ENCODE peak calls at places on chromosome 4, in five cellular contexts. Y is lower lobe of right lung, Q is upper lobe of right lung, R is body of pancreas, P is aorta. V is an unnamed sample. For H3K4me1, the result is how much of the 10 kb centered on the place peaks cover.

GRCh38 chr4:139392797-139393196 is 61.1 kb upstream of the RAB33B start:
- DNase-seq in Y (no peak), R (no peak), Q (no peak), P (no peak), V (no peak)

GRCh38 chr4:88592600-88593448 is 544 bp downstream of the HERC3 start:
- DNase-seq in R (peak), Q (peak), Y (peak), P (peak), V (peak)

GRCh38 chr4:128709268-128709667 is 100.2 kb upstream of the JADE1 start:
- DNase-seq in Y (no peak), R (no peak), Q (no peak), P (no peak), V (no peak)

GRCh38 chr4:163920426-163920825 is 425.9 kb downstream of the TMA16 start:
- DNase-seq in P (no peak), R (no peak), Y (no peak), Q (no peak), V (no peak)

GRCh38 chr4:128663325-128663724 is 146.2 kb upstream of the JADE1 start:
- DNase-seq in R (no peak), Y (no peak), P (no peak), Q (no peak), V (no peak)

GRCh38 chr4:138308421-138308820 is 66.3 kb upstream of the SLC7A11 start:
- DNase-seq in Q (no peak), R (no peak), P (no peak), Y (no peak), V (no peak)

GRCh38 chr4:54495091-54495490 is 162.7 kb upstream of the KIT start:
- DNase-seq in Y (no peak), Q (no peak), P (no peak), R (no peak), V (no peak)

GRCh38 chr4:52069566-52069965 is 18.5 kb downstream of the SPATA18 start:
- DNase-seq in Q (no peak), P (no peak), Y (no peak), R (no peak), V (no peak)

GRCh38 chr4:69759189-69759604 is 1.2 kb downstream of the SULT1B1 start:
- DNase-seq in Q (no peak), Y (no peak), R (no peak), P (no peak), V (no peak)

GRCh38 chr4:69057620-69058409 is 38.5 kb upstream of the UGT2B7 start:
- DNase-seq in R (peak), P (no peak), Y (no peak), Q (no peak), V (no peak)

GRCh38 chr4:57119054-57119651 is 9.0 kb upstream of the IGFBP7 start:
- DNase-seq in Q (peak), R (no peak), P (peak), Y (no peak), V (no peak)

GRCh38 chr4:780730-781492 is 45.0 kb downstream of the CPLX1 start:
- DNase-seq in Y (no peak), R (peak), P (peak), Q (no peak), V (no peak)

GRCh38 chr4:110611968-110612447 is 10.9 kb downstream of the PITX2 start:
- DNase-seq in R (no peak), Y (no peak), Q (no peak), P (no peak), V (no peak)

GRCh38 chr4:140937866-140938265 is 181.7 kb upstream of the TBC1D9 start:
- DNase-seq in P (no peak), Q (no peak), R (no peak), Y (no peak), V (no peak)

GRCh38 chr4:143336828-143337599 is at the start of gene GAB1:
- DNase-seq in R (peak), Y (peak), Q (peak), P (peak), V (peak)

GRCh38 chr4:30605616-30606015 is 114.6 kb upstream of the PCDH7 start:
- DNase-seq in Q (no peak), Y (no peak), P (no peak), R (no peak), V (no peak)

GRCh38 chr4:110799171-110799570 is 176.3 kb upstream of the PITX2 start:
- DNase-seq in Q (no peak), Y (no peak), P (no peak), R (no peak), V (no peak)

GRCh38 chr4:118957683-118958082 is 69.0 kb downstream of the SYNPO2 start:
- DNase-seq in Q (no peak), R (no peak), Y (no peak), P (no peak), V (no peak)

GRCh38 chr4:1746265-1746691 is 25.0 kb downstream of the TACC3 start:
- DNase-seq in Q (peak), R (peak), P (peak), Y (peak), V (peak)

DNA sequence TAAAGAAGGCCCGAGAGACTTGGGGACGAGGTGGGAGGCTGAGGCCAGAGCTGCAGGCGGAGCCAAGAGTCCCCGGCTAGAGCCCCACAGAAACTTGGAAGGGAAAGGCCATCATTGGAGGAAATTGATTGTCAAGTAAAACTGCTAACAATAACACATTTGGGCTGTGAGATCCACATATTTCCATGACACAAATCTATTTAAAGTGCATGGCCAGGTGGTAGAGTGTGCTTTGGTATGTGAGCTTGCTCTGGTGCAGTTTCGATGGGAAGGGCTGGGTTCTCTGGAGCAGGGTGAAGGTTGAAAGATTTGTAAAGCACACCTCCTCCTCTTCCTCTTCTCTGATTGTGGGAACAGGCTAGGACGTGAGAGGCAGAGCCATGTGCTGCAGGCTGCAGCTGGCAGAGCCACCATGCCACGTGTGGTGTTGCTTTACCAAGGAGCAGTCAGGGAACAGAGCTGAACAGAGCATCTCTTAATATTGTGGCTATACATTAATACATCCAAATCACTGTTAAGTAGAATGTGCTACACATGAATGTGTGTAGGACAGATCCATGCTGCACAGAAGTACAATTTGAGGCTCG is 37.6 kb downstream of the FHDC1 start:
- DNase-seq in R (no peak), Y (no peak), Q (no peak), P (no peak), V (no peak)
- H3K4me1 ChIP-seq in R (under half), Y (under half), Q (under half), P (under half), V (under half)

DNA sequence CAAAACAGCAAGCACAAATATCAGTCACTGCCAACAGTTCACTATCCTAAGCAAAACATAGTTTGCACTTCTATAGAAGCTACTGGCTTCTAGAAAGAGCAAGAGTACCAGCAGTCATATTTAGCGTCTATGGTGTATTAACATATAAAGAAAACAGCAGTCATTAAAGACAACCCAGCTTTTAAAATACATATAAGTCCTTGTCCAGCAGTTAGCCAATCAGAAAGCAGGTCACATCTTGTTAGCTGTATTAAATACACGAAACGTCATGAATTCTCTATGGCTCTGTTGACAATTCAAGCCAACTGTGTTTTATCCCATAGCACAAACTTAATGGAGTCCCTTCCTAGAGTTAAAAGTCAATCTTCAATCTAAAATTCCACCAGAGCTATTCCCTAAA is 1.6 kb downstream of the LDB2 start:
- DNase-seq in R (no peak), Y (no peak), Q (no peak), P (no peak), V (no peak)
- H3K4me3 ChIP-seq in R (no peak), Y (peak), Q (peak), P (no peak), V (peak)

GRCh38 chr4:4491396-4491893 is 50.4 kb downstream of the STX18 start:
- DNase-seq in P (no peak), Q (no peak), Y (no peak), R (no peak), V (no peak)

GRCh38 chr4:4492161-4492847 is 49.5 kb downstream of the STX18 start:
- DNase-seq in Y (no peak), P (no peak), Q (no peak), R (no peak), V (no peak)

GRCh38 chr4:4490816-4491215 is 51.0 kb downstream of the STX18 start:
- DNase-seq in Y (no peak), R (no peak), Q (no peak), P (no peak), V (no peak)

GRCh38 chr4:4488405-4489404 is 53.1 kb downstream of the STX18 start:
- DNase-seq in Y (no peak), R (peak), Q (no peak), P (no peak), V (no peak)

DNA sequence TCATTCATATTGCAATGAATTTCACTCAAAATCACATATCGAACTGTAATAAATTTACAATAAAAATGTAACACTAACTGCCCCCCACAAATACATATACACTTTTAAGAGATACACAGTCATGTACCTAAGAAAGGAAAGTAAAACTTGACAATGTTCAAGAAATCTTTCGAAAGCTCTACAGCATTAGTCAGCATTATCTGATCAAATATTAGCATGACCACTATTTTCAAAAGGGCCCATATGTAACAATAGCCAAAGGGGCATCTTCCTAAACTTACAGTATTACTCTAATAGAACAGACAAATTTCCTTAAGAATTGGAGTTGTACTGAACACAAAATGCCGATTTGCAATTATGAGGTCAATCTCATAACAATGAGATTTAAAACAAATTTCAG is 51.8 kb downstream of the STX18 start:
- DNase-seq in Q (no peak), R (no peak), Y (no peak), P (no peak), V (no peak)
- H3K4me1 ChIP-seq in Q (under half), R (under half), Y (under half), P (under half), V (under half)

DNA sequence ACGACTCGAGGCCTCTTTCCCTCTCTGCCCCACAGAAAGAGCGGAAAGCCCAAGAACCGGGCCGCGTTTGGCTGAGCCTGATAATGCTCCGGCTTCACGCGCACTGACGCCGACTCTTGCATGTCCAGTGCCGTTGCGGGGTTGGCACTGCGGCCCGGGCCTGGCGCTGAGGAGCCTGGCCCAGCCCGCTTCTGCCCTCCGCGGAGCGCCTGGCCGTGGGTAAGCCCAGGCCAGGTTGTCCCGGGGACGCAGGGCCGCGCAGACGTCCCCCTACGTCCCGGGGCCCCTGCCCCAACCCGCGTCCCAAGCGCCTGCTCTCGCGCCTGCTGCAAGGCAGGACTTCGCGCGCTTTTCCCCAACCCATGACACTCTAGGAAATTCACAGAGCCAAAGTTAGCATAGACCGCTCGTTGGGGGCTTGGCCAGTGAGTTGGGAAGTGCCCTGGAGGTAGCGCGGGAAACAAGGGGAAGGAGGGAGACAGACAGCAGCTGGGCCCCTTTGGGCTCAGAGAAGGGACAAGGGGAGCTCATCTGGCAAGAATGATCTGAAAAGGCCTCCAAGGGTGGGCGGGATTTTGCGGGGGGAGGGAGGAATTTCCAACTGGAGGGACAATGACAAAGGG is 603 bp upstream of the LRPAP1 start:
- DNase-seq in R (no peak), Q (no peak), Y (no peak), P (peak), V (no peak)
- H3K4me3 ChIP-seq in R (peak), Q (peak), Y (peak), P (peak), V (peak)

GRCh38 chr4:87080462-87080861 is 140.0 kb downstream of the KLHL8 start:
- DNase-seq in Q (no peak), R (no peak), Y (no peak), P (no peak), V (no peak)
- H3K4me1 ChIP-seq in Q (half or more), R (under half), Y (half or more), P (under half), V (under half)

V was measured in spleen.